ENCODE peak calls at places on chromosome 13, in ten cellular contexts. One of them, this sample, is unnamed.

GRCh38 chr13:76715621-76716020 is 170.6 kb downstream of the KCTD12 start:
- DNase-seq in right lobe of liver: no peak
- DNase-seq in CD8-positive, alpha-beta T cell: no peak
- DNase-seq in fibroblast of pulmonary artery: no peak
- DNase-seq in thoracic aorta: no peak
- DNase-seq in mucosa of descending colon: no peak
- DNase-seq in kidney: no peak
- DNase-seq in cardiac muscle cell: no peak
- DNase-seq in heart left ventricle: no peak
- DNase-seq in HFF-Myc: no peak
- DNase-seq in this sample: no peak

GRCh38 chr13:46345866-46346265 is 41.2 kb downstream of the RUBCNL start:
- DNase-seq in HFF-Myc: no peak
- DNase-seq in right lobe of liver: no peak
- DNase-seq in heart left ventricle: no peak
- DNase-seq in mucosa of descending colon: no peak
- DNase-seq in fibroblast of pulmonary artery: no peak
- DNase-seq in kidney: no peak
- DNase-seq in cardiac muscle cell: no peak
- DNase-seq in CD8-positive, alpha-beta T cell: no peak
- DNase-seq in thoracic aorta: no peak
- DNase-seq in this sample: peak; percentile 19

GRCh38 chr13:43245374-43245964 is 222.1 kb downstream of the DNAJC15 start:
- DNase-seq in thoracic aorta: no peak
- DNase-seq in cardiac muscle cell: no peak
- DNase-seq in HFF-Myc: no peak
- DNase-seq in fibroblast of pulmonary artery: peak; percentile 74
- DNase-seq in heart left ventricle: no peak
- DNase-seq in right lobe of liver: no peak
- DNase-seq in CD8-positive, alpha-beta T cell: no peak
- DNase-seq in kidney: no peak
- DNase-seq in mucosa of descending colon: no peak
- DNase-seq in this sample: peak; percentile 91

GRCh38 chr13:75762066-75762937 is 126.2 kb downstream of the LMO7 start:
- DNase-seq in mucosa of descending colon: no peak
- DNase-seq in right lobe of liver: no peak
- DNase-seq in fibroblast of pulmonary artery: no peak
- DNase-seq in heart left ventricle: no peak
- DNase-seq in cardiac muscle cell: no peak
- DNase-seq in HFF-Myc: no peak
- DNase-seq in kidney: no peak
- DNase-seq in CD8-positive, alpha-beta T cell: peak; percentile 54
- DNase-seq in thoracic aorta: no peak
- DNase-seq in this sample: peak; percentile 22

GRCh38 chr13:40992678-40993077 is 26.4 kb downstream of the ELF1 start:
- DNase-seq in HFF-Myc: no peak
- DNase-seq in kidney: no peak
- DNase-seq in CD8-positive, alpha-beta T cell: no peak
- DNase-seq in right lobe of liver: no peak
- DNase-seq in cardiac muscle cell: no peak
- DNase-seq in fibroblast of pulmonary artery: no peak
- DNase-seq in thoracic aorta: no peak
- DNase-seq in heart left ventricle: no peak
- DNase-seq in mucosa of descending colon: no peak
- DNase-seq in this sample: peak; percentile 29

GRCh38 chr13:98318263-98318878 is 141.3 kb upstream of the RNF113B start:
- DNase-seq in kidney: no peak
- DNase-seq in fibroblast of pulmonary artery: no peak
- DNase-seq in CD8-positive, alpha-beta T cell: no peak
- DNase-seq in thoracic aorta: no peak
- DNase-seq in cardiac muscle cell: no peak
- DNase-seq in right lobe of liver: no peak
- DNase-seq in HFF-Myc: no peak
- DNase-seq in mucosa of descending colon: no peak
- DNase-seq in heart left ventricle: no peak
- DNase-seq in this sample: no peak

GRCh38 chr13:36337938-36338337 is 8.3 kb downstream of the SPART start:
- DNase-seq in thoracic aorta: no peak
- DNase-seq in HFF-Myc: no peak
- DNase-seq in kidney: no peak
- DNase-seq in CD8-positive, alpha-beta T cell: no peak
- DNase-seq in heart left ventricle: no peak
- DNase-seq in mucosa of descending colon: no peak
- DNase-seq in right lobe of liver: no peak
- DNase-seq in cardiac muscle cell: no peak
- DNase-seq in fibroblast of pulmonary artery: no peak
- DNase-seq in this sample: no peak

GRCh38 chr13:38166121-38166520 is 183.5 kb upstream of the UFM1 start:
- DNase-seq in right lobe of liver: no peak
- DNase-seq in cardiac muscle cell: no peak
- DNase-seq in kidney: no peak
- DNase-seq in heart left ventricle: no peak
- DNase-seq in CD8-positive, alpha-beta T cell: no peak
- DNase-seq in fibroblast of pulmonary artery: peak; percentile 26
- DNase-seq in mucosa of descending colon: no peak
- DNase-seq in thoracic aorta: no peak
- DNase-seq in HFF-Myc: no peak
- DNase-seq in this sample: peak; percentile 6

GRCh38 chr13:44197791-44198770 is 175.5 kb upstream of the SERP2 start:
- DNase-seq in thoracic aorta: no peak
- DNase-seq in kidney: no peak
- DNase-seq in fibroblast of pulmonary artery: peak; percentile 21
- DNase-seq in heart left ventricle: no peak
- DNase-seq in mucosa of descending colon: no peak
- DNase-seq in cardiac muscle cell: peak; percentile 36
- DNase-seq in HFF-Myc: no peak
- DNase-seq in right lobe of liver: no peak
- DNase-seq in CD8-positive, alpha-beta T cell: no peak
- DNase-seq in this sample: peak; percentile 39

GRCh38 chr13:91280806-91281205 is 66.7 kb upstream of the MIR17HG start:
- DNase-seq in cardiac muscle cell: no peak
- DNase-seq in fibroblast of pulmonary artery: peak; percentile 5
- DNase-seq in kidney: no peak
- DNase-seq in mucosa of descending colon: no peak
- DNase-seq in right lobe of liver: no peak
- DNase-seq in CD8-positive, alpha-beta T cell: no peak
- DNase-seq in heart left ventricle: no peak
- DNase-seq in HFF-Myc: no peak
- DNase-seq in thoracic aorta: no peak
- DNase-seq in this sample: no peak

GRCh38 chr13:81686877-81687276 is 1346.0 kb upstream of the SPRY2 start:
- DNase-seq in right lobe of liver: no peak
- DNase-seq in cardiac muscle cell: peak; percentile 1
- DNase-seq in CD8-positive, alpha-beta T cell: no peak
- DNase-seq in kidney: no peak
- DNase-seq in mucosa of descending colon: no peak
- DNase-seq in fibroblast of pulmonary artery: peak; percentile 0
- DNase-seq in HFF-Myc: peak; percentile 1
- DNase-seq in heart left ventricle: no peak
- DNase-seq in thoracic aorta: no peak
- DNase-seq in this sample: peak; percentile 0

GRCh38 chr13:56906909-56907308 is 233.8 kb upstream of the PRR20A start:
- DNase-seq in heart left ventricle: no peak
- DNase-seq in kidney: no peak
- DNase-seq in cardiac muscle cell: no peak
- DNase-seq in mucosa of descending colon: no peak
- DNase-seq in HFF-Myc: no peak
- DNase-seq in thoracic aorta: no peak
- DNase-seq in right lobe of liver: no peak
- DNase-seq in CD8-positive, alpha-beta T cell: no peak
- DNase-seq in fibroblast of pulmonary artery: no peak
- DNase-seq in this sample: no peak

GRCh38 chr13:77048592-77048991 is 21.6 kb upstream of the FBXL3 start:
- DNase-seq in right lobe of liver: no peak
- DNase-seq in heart left ventricle: no peak
- DNase-seq in mucosa of descending colon: no peak
- DNase-seq in kidney: no peak
- DNase-seq in CD8-positive, alpha-beta T cell: no peak
- DNase-seq in cardiac muscle cell: no peak
- DNase-seq in fibroblast of pulmonary artery: no peak
- DNase-seq in HFF-Myc: no peak
- DNase-seq in thoracic aorta: no peak
- DNase-seq in this sample: no peak

GRCh38 chr13:94558721-94559120 is 37.2 kb downstream of the TGDS start:
- DNase-seq in cardiac muscle cell: no peak
- DNase-seq in heart left ventricle: no peak
- DNase-seq in thoracic aorta: no peak
- DNase-seq in right lobe of liver: no peak
- DNase-seq in kidney: no peak
- DNase-seq in HFF-Myc: no peak
- DNase-seq in mucosa of descending colon: no peak
- DNase-seq in fibroblast of pulmonary artery: no peak
- DNase-seq in CD8-positive, alpha-beta T cell: no peak
- DNase-seq in this sample: no peak

GRCh38 chr13:36862002-36862706 is 43.1 kb downstream of the RFXAP start:
- DNase-seq in mucosa of descending colon: no peak
- DNase-seq in fibroblast of pulmonary artery: peak; percentile 33
- DNase-seq in CD8-positive, alpha-beta T cell: no peak
- DNase-seq in kidney: no peak
- DNase-seq in thoracic aorta: no peak
- DNase-seq in cardiac muscle cell: no peak
- DNase-seq in HFF-Myc: no peak
- DNase-seq in right lobe of liver: no peak
- DNase-seq in heart left ventricle: no peak
- DNase-seq in this sample: peak; percentile 46

GRCh38 chr13:52399708-52400107 is 6.3 kb downstream of the THSD1 start:
- DNase-seq in CD8-positive, alpha-beta T cell: no peak
- DNase-seq in kidney: no peak
- DNase-seq in thoracic aorta: no peak
- DNase-seq in HFF-Myc: no peak
- DNase-seq in cardiac muscle cell: no peak
- DNase-seq in right lobe of liver: no peak
- DNase-seq in fibroblast of pulmonary artery: peak; percentile 60
- DNase-seq in heart left ventricle: no peak
- DNase-seq in mucosa of descending colon: no peak
- DNase-seq in this sample: peak; percentile 47

GRCh38 chr13:35469781-35470380 is 6.6 kb downstream of the MAB21L1 start:
- DNase-seq in kidney: no peak
- DNase-seq in fibroblast of pulmonary artery: no peak
- DNase-seq in cardiac muscle cell: no peak
- DNase-seq in HFF-Myc: no peak
- DNase-seq in thoracic aorta: no peak
- DNase-seq in heart left ventricle: no peak
- DNase-seq in right lobe of liver: no peak
- DNase-seq in mucosa of descending colon: no peak
- DNase-seq in CD8-positive, alpha-beta T cell: no peak
- DNase-seq in this sample: no peak

GRCh38 chr13:33262997-33263396 is 22.6 kb downstream of the STARD13 start:
- DNase-seq in CD8-positive, alpha-beta T cell: no peak
- DNase-seq in right lobe of liver: no peak
- DNase-seq in thoracic aorta: no peak
- DNase-seq in HFF-Myc: no peak
- DNase-seq in heart left ventricle: no peak
- DNase-seq in cardiac muscle cell: no peak
- DNase-seq in mucosa of descending colon: no peak
- DNase-seq in kidney: no peak
- DNase-seq in fibroblast of pulmonary artery: no peak
- DNase-seq in this sample: no peak
- TF ChIP-seq CTCF in CD8-positive, alpha-beta T cell: no peak
- TF ChIP-seq CTCF in right lobe of liver: peak; percentile 2
- TF ChIP-seq CTCF in thoracic aorta: no peak
- TF ChIP-seq CTCF in HFF-Myc: peak; percentile 19
- TF ChIP-seq CTCF in heart left ventricle: no peak
- TF ChIP-seq CTCF in cardiac muscle cell: peak; percentile 6
- TF ChIP-seq CTCF in mucosa of descending colon: no peak
- TF ChIP-seq CTCF in kidney: no peak
- TF ChIP-seq CTCF in fibroblast of pulmonary artery: peak; percentile 6
- TF ChIP-seq CTCF in this sample: peak; percentile 10

DNA sequence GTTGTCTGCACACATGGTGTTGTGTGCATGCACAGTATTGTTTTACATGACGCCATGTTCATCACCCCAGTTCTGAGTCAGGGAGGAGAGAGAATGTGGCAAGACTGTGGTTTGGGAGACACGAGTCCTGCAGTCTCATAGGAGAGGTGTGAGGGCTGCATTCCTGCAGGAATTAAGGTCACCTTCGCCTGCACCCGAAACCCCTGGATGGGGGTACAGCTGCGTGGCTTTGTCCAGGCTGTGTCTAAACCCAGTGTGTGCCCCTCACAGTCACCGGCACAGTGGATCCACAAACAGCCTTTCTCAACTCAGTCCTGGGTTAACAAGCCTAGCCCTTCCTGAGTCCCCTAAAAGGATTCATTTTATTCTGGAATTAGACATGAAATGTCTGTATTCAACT is 5.7 kb downstream of the ADPRHL1 start:
- DNase-seq in right lobe of liver: no peak
- DNase-seq in thoracic aorta: no peak
- DNase-seq in kidney: peak; percentile 31
- DNase-seq in cardiac muscle cell: no peak
- DNase-seq in fibroblast of pulmonary artery: no peak
- DNase-seq in heart left ventricle: no peak
- DNase-seq in HFF-Myc: no peak
- DNase-seq in mucosa of descending colon: no peak
- DNase-seq in CD8-positive, alpha-beta T cell: no peak
- DNase-seq in this sample: no peak
- H3K4me3 ChIP-seq in right lobe of liver: no peak overlapping the region
- H3K4me3 ChIP-seq in thoracic aorta: no peak overlapping the region
- H3K4me3 ChIP-seq in kidney: no peak overlapping the region
- H3K4me3 ChIP-seq in cardiac muscle cell: no peak overlapping the region
- H3K4me3 ChIP-seq in fibroblast of pulmonary artery: no peak overlapping the region
- H3K4me3 ChIP-seq in heart left ventricle: no peak overlapping the region
- H3K4me3 ChIP-seq in HFF-Myc: no peak overlapping the region
- H3K4me3 ChIP-seq in mucosa of descending colon: no peak overlapping the region
- H3K4me3 ChIP-seq in CD8-positive, alpha-beta T cell: no peak overlapping the region
- H3K4me3 ChIP-seq in this sample: no peak overlapping the region

GRCh38 chr13:27712421-27712820 is 79.9 kb upstream of the GSX1 start:
- DNase-seq in thoracic aorta: no peak
- DNase-seq in HFF-Myc: no peak
- DNase-seq in kidney: no peak
- DNase-seq in cardiac muscle cell: peak; percentile 34
- DNase-seq in right lobe of liver: peak; percentile 47
- DNase-seq in mucosa of descending colon: no peak
- DNase-seq in fibroblast of pulmonary artery: peak; percentile 33
- DNase-seq in CD8-positive, alpha-beta T cell: peak; percentile 58
- DNase-seq in heart left ventricle: no peak
- DNase-seq in this sample: peak; percentile 38
- TF ChIP-seq CTCF in thoracic aorta: peak; percentile 20
- TF ChIP-seq CTCF in HFF-Myc: peak; percentile 33
- TF ChIP-seq CTCF in kidney: peak; percentile 33
- TF ChIP-seq CTCF in cardiac muscle cell: peak; percentile 34
- TF ChIP-seq CTCF in right lobe of liver: peak; percentile 37
- TF ChIP-seq CTCF in mucosa of descending colon: no peak
- TF ChIP-seq CTCF in fibroblast of pulmonary artery: peak; percentile 30
- TF ChIP-seq CTCF in CD8-positive, alpha-beta T cell: peak; percentile 21
- TF ChIP-seq CTCF in heart left ventricle: peak; percentile 36
- TF ChIP-seq CTCF in this sample: no peak

GRCh38 chr13:104832265-104832664 is 1703.2 kb downstream of the EFNB2 start:
- DNase-seq in cardiac muscle cell: peak; percentile 10
- DNase-seq in thoracic aorta: no peak
- DNase-seq in heart left ventricle: no peak
- DNase-seq in right lobe of liver: no peak
- DNase-seq in CD8-positive, alpha-beta T cell: no peak
- DNase-seq in fibroblast of pulmonary artery: no peak
- DNase-seq in mucosa of descending colon: no peak
- DNase-seq in HFF-Myc: no peak
- DNase-seq in kidney: no peak
- DNase-seq in this sample: no peak
- H3K4me3 ChIP-seq in cardiac muscle cell: no peak overlapping the region
- H3K4me3 ChIP-seq in thoracic aorta: no peak overlapping the region
- H3K4me3 ChIP-seq in heart left ventricle: no peak overlapping the region
- H3K4me3 ChIP-seq in right lobe of liver: no peak overlapping the region
- H3K4me3 ChIP-seq in CD8-positive, alpha-beta T cell: no peak overlapping the region
- H3K4me3 ChIP-seq in fibroblast of pulmonary artery: no peak overlapping the region
- H3K4me3 ChIP-seq in mucosa of descending colon: no peak overlapping the region
- H3K4me3 ChIP-seq in HFF-Myc: no peak overlapping the region
- H3K4me3 ChIP-seq in kidney: no peak overlapping the region
- H3K4me3 ChIP-seq in this sample: no peak overlapping the region